ENCODE peak calls at places on chromosomes 6 and 20, in six cellular contexts. One of them, this sample, is unnamed. For H3K36me3, the result is how much of the 10 kb centered on the place peaks cover.

GRCh38 chr6:87944541-87944954 is 103.1 kb upstream of the SPACA1 start:
- DNase-seq in CD8-positive, alpha-beta T cell: no peak
- DNase-seq in fibroblast of lung: peak
- DNase-seq in adipocyte: peak
- DNase-seq in Caco-2: peak
- DNase-seq in CD8-positive, alpha-beta memory T cell: no peak
- DNase-seq in this sample: peak

GRCh38 chr6:112038756-112039430 is 15.0 kb upstream of the CCN6 start:
- DNase-seq in CD8-positive, alpha-beta T cell: no peak
- DNase-seq in fibroblast of lung: no peak
- DNase-seq in adipocyte: no peak
- DNase-seq in Caco-2: no peak
- DNase-seq in CD8-positive, alpha-beta memory T cell: no peak
- DNase-seq in this sample: no peak

GRCh38 chr20:63758152-63758551 is 18.6 kb downstream of the SLC2A4RG start:
- DNase-seq in CD8-positive, alpha-beta T cell: no peak
- DNase-seq in fibroblast of lung: no peak
- DNase-seq in adipocyte: no peak
- DNase-seq in Caco-2: no peak
- DNase-seq in CD8-positive, alpha-beta memory T cell: no peak
- DNase-seq in this sample: no peak

GRCh38 chr20:58706975-58707681 is 14.5 kb downstream of the NPEPL1 start:
- DNase-seq in CD8-positive, alpha-beta T cell: no peak
- DNase-seq in fibroblast of lung: no peak
- DNase-seq in adipocyte: no peak
- DNase-seq in Caco-2: no peak
- DNase-seq in CD8-positive, alpha-beta memory T cell: no peak
- DNase-seq in this sample: peak

GRCh38 chr20:52425253-52425652 is 233.7 kb upstream of the ZFP64 start:
- DNase-seq in CD8-positive, alpha-beta T cell: no peak
- DNase-seq in fibroblast of lung: no peak
- DNase-seq in adipocyte: no peak
- DNase-seq in Caco-2: no peak
- DNase-seq in CD8-positive, alpha-beta memory T cell: no peak
- DNase-seq in this sample: no peak

GRCh38 chr6:110287462-110288341 is 70.4 kb downstream of the METTL24 start:
- DNase-seq in CD8-positive, alpha-beta T cell: no peak
- DNase-seq in fibroblast of lung: no peak
- DNase-seq in adipocyte: no peak
- DNase-seq in Caco-2: peak
- DNase-seq in CD8-positive, alpha-beta memory T cell: no peak
- DNase-seq in this sample: no peak

GRCh38 chr6:107496041-107496440 is 6.1 kb downstream of the SOBP start:
- DNase-seq in CD8-positive, alpha-beta T cell: no peak
- DNase-seq in fibroblast of lung: no peak
- DNase-seq in adipocyte: no peak
- DNase-seq in Caco-2: no peak
- DNase-seq in CD8-positive, alpha-beta memory T cell: no peak
- DNase-seq in this sample: peak

GRCh38 chr6:30495993-30496392 is 6.7 kb downstream of the HLA-E start:
- DNase-seq in CD8-positive, alpha-beta T cell: no peak
- DNase-seq in fibroblast of lung: no peak
- DNase-seq in adipocyte: no peak
- DNase-seq in Caco-2: no peak
- DNase-seq in CD8-positive, alpha-beta memory T cell: no peak
- DNase-seq in this sample: no peak

GRCh38 chr6:75081047-75081446 is 124.8 kb downstream of the COL12A1 start:
- DNase-seq in CD8-positive, alpha-beta T cell: no peak
- DNase-seq in fibroblast of lung: no peak
- DNase-seq in adipocyte: no peak
- DNase-seq in Caco-2: no peak
- DNase-seq in CD8-positive, alpha-beta memory T cell: no peak
- DNase-seq in this sample: no peak

GRCh38 chr6:16136086-16136485 is 7.2 kb downstream of the MYLIP start:
- DNase-seq in CD8-positive, alpha-beta T cell: no peak
- DNase-seq in fibroblast of lung: no peak
- DNase-seq in adipocyte: no peak
- DNase-seq in Caco-2: no peak
- DNase-seq in CD8-positive, alpha-beta memory T cell: peak
- DNase-seq in this sample: no peak

GRCh38 chr6:89281779-89282246 is 33.3 kb downstream of the GABRR2 start:
- DNase-seq in CD8-positive, alpha-beta T cell: no peak
- DNase-seq in fibroblast of lung: peak
- DNase-seq in adipocyte: no peak
- DNase-seq in Caco-2: peak
- DNase-seq in CD8-positive, alpha-beta memory T cell: peak
- DNase-seq in this sample: peak

GRCh38 chr6:16947461-16948159 is 154.2 kb upstream of the STMND1 start:
- DNase-seq in CD8-positive, alpha-beta T cell: no peak
- DNase-seq in fibroblast of lung: peak
- DNase-seq in adipocyte: peak
- DNase-seq in Caco-2: no peak
- DNase-seq in CD8-positive, alpha-beta memory T cell: no peak
- DNase-seq in this sample: peak

GRCh38 chr20:25706793-25707192 is 10.1 kb upstream of the ZNF337 start:
- DNase-seq in CD8-positive, alpha-beta T cell: no peak
- DNase-seq in fibroblast of lung: no peak
- DNase-seq in adipocyte: no peak
- DNase-seq in Caco-2: no peak
- DNase-seq in CD8-positive, alpha-beta memory T cell: no peak
- DNase-seq in this sample: no peak

GRCh38 chr6:45965007-45965406 is 50.7 kb downstream of the CLIC5 start:
- DNase-seq in CD8-positive, alpha-beta T cell: no peak
- DNase-seq in fibroblast of lung: no peak
- DNase-seq in adipocyte: peak
- DNase-seq in Caco-2: no peak
- DNase-seq in CD8-positive, alpha-beta memory T cell: no peak
- DNase-seq in this sample: no peak

DNA sequence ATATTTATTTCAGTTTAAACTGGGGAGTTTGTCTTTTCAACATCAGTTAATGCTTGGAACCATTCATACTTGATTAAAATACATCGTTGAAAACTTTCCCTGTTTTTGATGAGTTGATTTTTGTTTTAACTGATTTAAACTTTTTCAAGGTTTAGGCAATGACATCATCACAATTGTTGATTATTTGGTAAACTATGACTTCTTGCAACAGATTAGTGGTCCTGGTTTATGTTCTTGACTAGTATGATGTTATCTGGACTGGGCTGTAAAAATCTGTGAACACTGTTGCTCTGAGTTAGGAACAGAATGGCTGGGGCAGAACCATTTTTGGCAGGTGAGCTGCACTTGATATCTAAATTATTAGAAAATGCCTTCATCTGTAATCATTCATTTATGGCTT is at the start of gene ZC2HC1B:
- DNase-seq in CD8-positive, alpha-beta T cell: no peak
- DNase-seq in fibroblast of lung: no peak
- DNase-seq in adipocyte: no peak
- DNase-seq in Caco-2: no peak
- DNase-seq in CD8-positive, alpha-beta memory T cell: no peak
- DNase-seq in this sample: no peak
- H3K36me3 ChIP-seq in CD8-positive, alpha-beta T cell: under half
- H3K36me3 ChIP-seq in fibroblast of lung: under half
- H3K36me3 ChIP-seq in adipocyte: half or more
- H3K36me3 ChIP-seq in Caco-2: under half
- H3K36me3 ChIP-seq in CD8-positive, alpha-beta memory T cell: under half
- H3K36me3 ChIP-seq in this sample: under half

GRCh38 chr6:37454420-37455125 is 21.6 kb downstream of the CMTR1 start:
- DNase-seq in CD8-positive, alpha-beta T cell: no peak
- DNase-seq in fibroblast of lung: no peak
- DNase-seq in adipocyte: peak
- DNase-seq in Caco-2: no peak
- DNase-seq in CD8-positive, alpha-beta memory T cell: no peak
- DNase-seq in this sample: no peak
- H3K36me3 ChIP-seq in CD8-positive, alpha-beta T cell: half or more
- H3K36me3 ChIP-seq in fibroblast of lung: under half
- H3K36me3 ChIP-seq in adipocyte: half or more
- H3K36me3 ChIP-seq in Caco-2: under half
- H3K36me3 ChIP-seq in CD8-positive, alpha-beta memory T cell: half or more
- H3K36me3 ChIP-seq in this sample: under half

DNA sequence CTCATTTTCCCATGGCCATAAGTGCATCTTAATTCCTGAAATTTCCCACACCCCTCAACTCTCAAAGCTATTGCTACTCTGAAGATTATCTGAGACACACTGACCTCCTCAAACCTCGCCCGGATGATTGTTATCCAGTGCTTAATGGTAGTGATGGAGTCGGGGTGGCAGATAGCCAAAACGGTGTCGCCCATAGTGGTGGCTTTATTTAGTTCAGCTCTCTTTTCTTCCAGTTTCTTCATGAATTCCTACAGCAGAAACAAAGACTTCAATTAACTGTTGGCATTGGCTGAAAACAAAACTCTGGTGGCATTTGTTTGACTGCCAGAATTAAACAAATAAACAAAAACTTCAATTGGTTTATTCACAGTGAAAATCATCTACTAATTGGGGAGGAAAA is 165.4 kb downstream of the DST start:
- DNase-seq in CD8-positive, alpha-beta T cell: no peak
- DNase-seq in fibroblast of lung: no peak
- DNase-seq in adipocyte: no peak
- DNase-seq in Caco-2: no peak
- DNase-seq in CD8-positive, alpha-beta memory T cell: no peak
- DNase-seq in this sample: no peak
- H3K36me3 ChIP-seq in CD8-positive, alpha-beta T cell: under half
- H3K36me3 ChIP-seq in fibroblast of lung: under half
- H3K36me3 ChIP-seq in adipocyte: half or more
- H3K36me3 ChIP-seq in Caco-2: under half
- H3K36me3 ChIP-seq in CD8-positive, alpha-beta memory T cell: under half
- H3K36me3 ChIP-seq in this sample: half or more

DNA sequence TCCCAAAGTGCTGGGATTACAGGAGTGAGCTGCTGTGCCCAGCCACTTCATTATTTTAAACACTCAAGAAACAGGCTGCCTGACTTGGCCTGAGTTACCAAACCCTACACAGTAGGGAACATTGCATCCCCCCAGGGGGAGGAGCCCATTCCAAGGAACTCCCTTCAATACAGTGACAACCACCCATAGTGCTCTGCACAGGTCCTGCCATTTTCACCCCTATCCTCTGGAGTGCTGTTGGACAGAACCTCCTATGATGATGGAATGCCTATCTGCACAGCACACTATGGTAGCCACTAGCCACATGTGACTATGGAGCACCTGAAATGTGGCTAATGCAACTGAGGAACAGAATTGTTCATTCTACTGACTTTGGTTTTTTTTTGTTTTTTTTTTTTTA is 11.7 kb downstream of the ACOT8 start:
- DNase-seq in CD8-positive, alpha-beta T cell: no peak
- DNase-seq in fibroblast of lung: no peak
- DNase-seq in adipocyte: no peak
- DNase-seq in Caco-2: no peak
- DNase-seq in CD8-positive, alpha-beta memory T cell: no peak
- DNase-seq in this sample: no peak
- H3K36me3 ChIP-seq in CD8-positive, alpha-beta T cell: under half
- H3K36me3 ChIP-seq in fibroblast of lung: under half
- H3K36me3 ChIP-seq in adipocyte: half or more
- H3K36me3 ChIP-seq in Caco-2: under half
- H3K36me3 ChIP-seq in CD8-positive, alpha-beta memory T cell: under half
- H3K36me3 ChIP-seq in this sample: under half

GRCh38 chr6:18467741-18468140 is 80.6 kb downstream of the RNF144B start:
- DNase-seq in CD8-positive, alpha-beta T cell: no peak
- DNase-seq in fibroblast of lung: no peak
- DNase-seq in adipocyte: no peak
- DNase-seq in Caco-2: no peak
- DNase-seq in CD8-positive, alpha-beta memory T cell: no peak
- DNase-seq in this sample: no peak

GRCh38 chr6:18465410-18466154 is 78.4 kb downstream of the RNF144B start:
- DNase-seq in CD8-positive, alpha-beta T cell: no peak
- DNase-seq in fibroblast of lung: no peak
- DNase-seq in adipocyte: no peak
- DNase-seq in Caco-2: no peak
- DNase-seq in CD8-positive, alpha-beta memory T cell: no peak
- DNase-seq in this sample: no peak

GRCh38 chr6:18468162-18468843 is 81.2 kb downstream of the RNF144B start:
- DNase-seq in CD8-positive, alpha-beta T cell: no peak
- DNase-seq in fibroblast of lung: no peak
- DNase-seq in adipocyte: no peak
- DNase-seq in Caco-2: no peak
- DNase-seq in CD8-positive, alpha-beta memory T cell: no peak
- DNase-seq in this sample: no peak

GRCh38 chr6:18464176-18464575 is 77.0 kb downstream of the RNF144B start:
- DNase-seq in CD8-positive, alpha-beta T cell: no peak
- DNase-seq in fibroblast of lung: no peak
- DNase-seq in adipocyte: no peak
- DNase-seq in Caco-2: no peak
- DNase-seq in CD8-positive, alpha-beta memory T cell: no peak
- DNase-seq in this sample: no peak

GRCh38 chr6:18463429-18463828 is 76.3 kb downstream of the RNF144B start:
- DNase-seq in CD8-positive, alpha-beta T cell: no peak
- DNase-seq in fibroblast of lung: no peak
- DNase-seq in adipocyte: no peak
- DNase-seq in Caco-2: no peak
- DNase-seq in CD8-positive, alpha-beta memory T cell: no peak
- DNase-seq in this sample: no peak
- H3K36me3 ChIP-seq in CD8-positive, alpha-beta T cell: under half
- H3K36me3 ChIP-seq in fibroblast of lung: under half
- H3K36me3 ChIP-seq in adipocyte: half or more
- H3K36me3 ChIP-seq in Caco-2: under half
- H3K36me3 ChIP-seq in CD8-positive, alpha-beta memory T cell: under half
- H3K36me3 ChIP-seq in this sample: under half

DNA sequence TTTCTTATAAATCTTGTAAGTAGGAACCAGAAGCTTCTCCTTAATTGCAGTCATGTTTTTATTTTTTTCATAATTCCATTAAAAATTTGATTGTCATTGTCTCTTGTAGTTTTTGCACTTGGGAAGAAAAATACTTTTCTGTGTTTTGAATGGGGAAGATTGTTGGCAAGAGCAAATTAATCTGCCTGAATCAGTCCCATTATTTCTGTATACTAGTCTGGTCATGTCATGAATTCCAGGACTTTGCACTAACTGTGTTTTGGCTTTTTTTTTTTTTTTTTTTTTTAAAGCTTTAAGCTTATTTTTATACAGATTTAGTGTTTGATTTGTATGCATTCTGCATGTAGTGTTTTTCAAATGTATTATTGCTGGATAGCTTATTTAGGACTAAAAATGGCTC is 47.6 kb downstream of the RALGAPB start:
- DNase-seq in CD8-positive, alpha-beta T cell: no peak
- DNase-seq in fibroblast of lung: no peak
- DNase-seq in adipocyte: no peak
- DNase-seq in Caco-2: no peak
- DNase-seq in CD8-positive, alpha-beta memory T cell: no peak
- DNase-seq in this sample: no peak
- H3K36me3 ChIP-seq in CD8-positive, alpha-beta T cell: under half
- H3K36me3 ChIP-seq in fibroblast of lung: under half
- H3K36me3 ChIP-seq in adipocyte: under half
- H3K36me3 ChIP-seq in Caco-2: under half
- H3K36me3 ChIP-seq in CD8-positive, alpha-beta memory T cell: under half
- H3K36me3 ChIP-seq in this sample: half or more

This sample was measured in SJCRH30.